ENCODE peak calls at places on chromosomes 4 and X, in six cellular contexts. Q is astrocyte of the cerebellum, Y is coronary artery, G is posterior vena cava, T is GM12864, W is NCI-H345. J is an unnamed sample.
A peak's percentile ranks its signal among the peaks of the same experiment; 100 is the strongest.

GRCh38 chrX:118324588-118324987 is 21.3 kb upstream of the WDR44 start:
- DNase-seq in Q (no peak), Y (no peak), G (no peak), T (no peak), W (no peak), J (no peak)

GRCh38 chr4:3719191-3719590 is 47.0 kb upstream of the ADRA2C start:
- DNase-seq in T (no peak), G (peak; percentile 43), Q (no peak), W (no peak), Y (no peak), J (no peak)

GRCh38 chrX:7214251-7214650 is 66.3 kb upstream of the PUDP start:
- DNase-seq in W (no peak), Q (no peak), T (no peak), Y (no peak), G (no peak), J (no peak)

GRCh38 chrX:71941771-71942170 is 31.1 kb downstream of the NHSL2 start:
- DNase-seq in T (no peak), Q (peak; percentile 27), G (peak; percentile 85), W (no peak), Y (no peak), J (peak; percentile 83)

GRCh38 chrX:140762061-140762460 is 52.5 kb downstream of the LINC00632 start:
- DNase-seq in Q (peak; percentile 44), T (no peak), Y (no peak), G (no peak), W (peak; percentile 71), J (no peak)

GRCh38 chr4:138398297-138398696 is 156.1 kb upstream of the SLC7A11 start:
- DNase-seq in Q (peak; percentile 9), G (no peak), Y (no peak), T (no peak), W (peak; percentile 93), J (no peak)

GRCh38 chr4:86895692-86896488 is 3.7 kb upstream of the C4orf36 start:
- DNase-seq in G (no peak), T (no peak), W (peak; percentile 58), Y (no peak), Q (peak; percentile 72), J (no peak)

GRCh38 chrX:132022115-132022862 is 813 bp upstream of the STK26 start:
- DNase-seq in Y (no peak), G (no peak), T (no peak), Q (no peak), W (no peak), J (no peak)

GRCh38 chr4:40395166-40395900 is 60.2 kb downstream of the CHRNA9 start:
- DNase-seq in Q (no peak), G (no peak), T (no peak), Y (no peak), W (peak; percentile 41), J (no peak)

GRCh38 chrX:49878128-49878833 is 1.0 kb upstream of the USP27X start:
- DNase-seq in W (no peak), T (no peak), Y (no peak), G (no peak), Q (no peak), J (no peak)

GRCh38 chr4:150140774-150141400 is 62.6 kb downstream of the DCLK2 start:
- DNase-seq in Q (peak; percentile 61), G (no peak), T (no peak), W (no peak), Y (no peak), J (no peak)

GRCh38 chr4:152234571-152234970 is 301.3 kb downstream of the FBXW7 start:
- DNase-seq in G (no peak), Y (no peak), T (no peak), Q (no peak), W (no peak), J (no peak)

GRCh38 chrX:45322820-45323219 is 122.1 kb upstream of the DIPK2B start:
- DNase-seq in G (no peak), T (no peak), Y (no peak), W (no peak), Q (no peak), J (no peak)

GRCh38 chr4:76300012-76300411 is 6.5 kb upstream of the STBD1 start:
- DNase-seq in W (no peak), Q (no peak), T (no peak), Y (no peak), G (no peak), J (no peak)

GRCh38 chr4:3420956-3421355 is 20.8 kb upstream of the HGFAC start:
- DNase-seq in Q (no peak), W (no peak), T (no peak), Y (no peak), G (no peak), J (no peak)

J was measured in vagina.